ENCODE peak calls at places on chromosomes 1 and 21, in ten cellular contexts. I is activated naive CD4-positive, alpha-beta T cell treated with Interleukin-2 at 50 U/mL for 16 hours; S is effector memory CD4-positive, alpha-beta T cell; N is Daoy; V is fibroblast of pulmonary artery; Z is posterior vena cava; A is EL; D is tibial artery; F is NCI-H774; W is PC-3. U is an unnamed sample.
A peak's percentile ranks its signal among the peaks of the same experiment; 100 is the strongest.

GRCh38 chr1:204127597-204128242 is 24.1 kb downstream of the ETNK2 start:
- DNase-seq in Z (no peak), D (peak; percentile 76), I (peak; percentile 23), A (peak; percentile 88), N (peak; percentile 82), F (peak; percentile 54), W (peak; percentile 97), S (no peak), V (peak; percentile 90), U (peak; percentile 73)

GRCh38 chr21:45761703-45762102 is 118.2 kb downstream of the PCBP3 start:
- DNase-seq in N (no peak), D (no peak), V (no peak), I (no peak), F (no peak), Z (no peak), S (no peak), W (no peak), A (no peak), U (no peak)

GRCh38 chr1:27719286-27720251 is 6.2 kb upstream of the FAM76A start:
- DNase-seq in I (no peak), D (no peak), N (no peak), S (no peak), F (no peak), A (peak; percentile 15), V (peak; percentile 22), W (peak; percentile 20), Z (no peak), U (no peak)

GRCh38 chr1:115088115-115088794 is 1.0 kb downstream of the TSPAN2 start:
- DNase-seq in F (no peak), S (no peak), Z (no peak), W (no peak), N (peak; percentile 21), D (no peak), V (no peak), I (no peak), A (no peak), U (no peak)

GRCh38 chr1:10634428-10635384 is 160.0 kb downstream of the PEX14 start:
- DNase-seq in W (peak; percentile 5), F (no peak), D (peak; percentile 59), A (no peak), I (no peak), V (no peak), N (peak; percentile 40), S (no peak), Z (no peak), U (peak; percentile 15)

GRCh38 chr1:160726498-160727391 is 12.3 kb upstream of the SLAMF7 start:
- DNase-seq in N (peak; percentile 82), D (peak; percentile 24), A (peak; percentile 63), W (peak; percentile 93), V (peak; percentile 84), F (peak; percentile 23), S (peak; percentile 51), Z (no peak), I (peak; percentile 61), U (peak; percentile 77)

GRCh38 chr1:10475510-10475909 is 760 bp downstream of the PEX14 start:
- DNase-seq in N (no peak), S (no peak), D (no peak), V (no peak), Z (no peak), W (no peak), I (no peak), F (no peak), A (no peak), U (no peak)

GRCh38 chr21:43320526-43320925 is 106.4 kb downstream of the SIK1 start:
- DNase-seq in D (no peak), I (no peak), W (no peak), N (no peak), F (no peak), Z (no peak), S (no peak), V (no peak), A (peak; percentile 44), U (no peak)

GRCh38 chr21:22076471-22076870 is 1078.3 kb downstream of the NCAM2 start:
- DNase-seq in I (no peak), W (no peak), V (no peak), Z (no peak), S (no peak), N (no peak), A (no peak), F (no peak), D (no peak), U (no peak)

GRCh38 chr1:39754026-39754569 is 15.4 kb downstream of the PPIE start:
- DNase-seq in I (no peak), Z (no peak), D (no peak), F (no peak), A (no peak), N (no peak), W (peak; percentile 42), S (no peak), V (no peak), U (no peak)

GRCh38 chr1:205430631-205431305 is 8.9 kb upstream of the LEMD1 start:
- DNase-seq in N (peak; percentile 70), Z (no peak), W (peak; percentile 22), A (peak; percentile 41), D (no peak), V (peak; percentile 61), S (peak; percentile 21), F (peak; percentile 23), I (peak; percentile 57), U (peak; percentile 38)

GRCh38 chr1:159855709-159856108 is 6.7 kb downstream of the VSIG8 start:
- DNase-seq in D (no peak), N (no peak), A (no peak), I (no peak), F (no peak), S (no peak), Z (no peak), V (no peak), W (no peak), U (no peak)

GRCh38 chr1:2611034-2611501 is 21.7 kb downstream of the MMEL1 start:
- DNase-seq in I (no peak), V (peak; percentile 6), Z (peak; percentile 77), A (peak; percentile 11), N (peak; percentile 38), S (no peak), D (no peak), F (peak; percentile 5), W (peak; percentile 32), U (no peak)

GRCh38 chr1:184272178-184272866 is 114.5 kb upstream of the C1orf21 start:
- DNase-seq in W (no peak), F (no peak), N (peak; percentile 39), Z (no peak), S (no peak), V (no peak), I (no peak), D (no peak), A (peak; percentile 52), U (no peak)

GRCh38 chr1:154407866-154408777 is 3.0 kb downstream of the IL6R start:
- DNase-seq in W (no peak), F (no peak), Z (peak; percentile 72), D (no peak), S (no peak), V (no peak), A (no peak), I (no peak), N (no peak), U (no peak)

GRCh38 chr1:54955359-54955758 is 25.1 kb upstream of the TMEM61 start:
- DNase-seq in I (no peak), F (no peak), N (peak; percentile 44), V (peak; percentile 88), A (peak; percentile 82), D (no peak), W (peak; percentile 91), S (no peak), Z (no peak), U (peak; percentile 35)

GRCh38 chr1:21647431-21648373 is 21.5 kb downstream of the RAP1GAP start:
- DNase-seq in I (peak; percentile 28), W (peak; percentile 51), S (no peak), D (no peak), N (peak; percentile 86), V (peak; percentile 71), Z (no peak), F (no peak), A (peak; percentile 64), U (peak; percentile 69)

GRCh38 chr1:227424948-227425347 is 106.7 kb upstream of the CDC42BPA start:
- DNase-seq in D (no peak), Z (no peak), A (no peak), W (no peak), S (no peak), F (no peak), N (no peak), V (no peak), I (no peak), U (no peak)

GRCh38 chr1:208101661-208102431 is 142.3 kb downstream of the PLXNA2 start:
- DNase-seq in N (peak; percentile 28), S (no peak), V (peak; percentile 90), Z (peak; percentile 29), W (no peak), D (no peak), A (peak; percentile 6), I (no peak), F (peak; percentile 84), U (peak; percentile 40)

U was measured in amniotic epithelial cell.